ENCODE peak calls at places on chromosomes 12 and 14, in four cellular contexts. A, S, H and K are unnamed samples. For H3K9me3, the result is how much of the 10 kb centered on the place peaks cover.

GRCh38 chr14:105738638-105739037 is 212.3 kb downstream of the TMEM121 start:
- DNase-seq in A (no peak), H (no peak), S (no peak), K (no peak)

GRCh38 chr14:87995500-87996275 is 2.7 kb upstream of the GALC start:
- DNase-seq in H (no peak), S (no peak), A (no peak), K (no peak)

GRCh38 chr14:23379331-23380196 is 2.7 kb downstream of the CMTM5 start:
- DNase-seq in H (peak), S (no peak), A (peak), K (peak)

GRCh38 chr12:75884465-75884985 is 147.1 kb downstream of the PHLDA1 start:
- DNase-seq in H (no peak), A (no peak), S (no peak), K (no peak)

GRCh38 chr12:100395811-100396210 is 38.9 kb downstream of the SLC17A8 start:
- DNase-seq in H (no peak), S (no peak), A (no peak), K (no peak)

GRCh38 chr12:111393700-111394275 is 11.9 kb upstream of the SH2B3 start:
- DNase-seq in H (no peak), S (peak), A (no peak), K (no peak)

GRCh38 chr12:33628087-33628486 is 188.5 kb upstream of the SYT10 start:
- DNase-seq in A (no peak), S (no peak), H (no peak), K (no peak)

GRCh38 chr14:94686511-94687160 is 74.4 kb downstream of the SERPINA3 start:
- DNase-seq in H (no peak), A (no peak), S (peak), K (no peak)

GRCh38 chr12:79655036-79655435 is 35.7 kb downstream of the PAWR start:
- DNase-seq in S (no peak), A (no peak), H (no peak), K (no peak)
- H3K9me3 ChIP-seq in S (under half), A (under half), H (under half), K (under half)

GRCh38 chr14:72450473-72451044 is 443.3 kb downstream of the DPF3 start:
- DNase-seq in A (no peak), S (no peak), H (no peak), K (no peak)
- H3K27ac ChIP-seq in A (no peak), S (no peak), H (no peak), K (no peak)

DNA sequence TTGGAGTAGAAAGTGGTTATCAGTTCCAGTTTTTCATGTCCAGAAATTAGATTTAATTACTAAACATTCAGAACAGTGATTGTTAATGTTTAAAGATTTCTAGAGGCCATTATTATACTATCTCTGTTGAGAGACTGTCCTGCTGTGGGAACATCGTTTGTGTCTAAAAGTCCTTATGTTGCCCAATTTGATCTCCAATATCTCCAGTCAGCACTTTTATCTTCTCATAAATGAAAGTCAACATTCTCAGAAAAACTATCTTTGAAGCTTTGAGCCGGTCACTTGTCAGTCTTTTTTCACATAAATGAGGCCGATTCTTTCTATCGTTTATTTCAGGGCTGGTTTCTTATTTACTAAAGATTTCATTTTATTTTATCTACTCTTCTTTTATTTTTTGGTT is 90.8 kb upstream of the NPAS3 start:
- DNase-seq in A (no peak), S (no peak), H (no peak), K (no peak)
- H3K9me3 ChIP-seq in A (under half), S (under half), H (under half), K (under half)

GRCh38 chr12:124442281-124442680 is 125.1 kb downstream of the NCOR2 start:
- DNase-seq in A (no peak), S (no peak), H (no peak), K (no peak)
- H3K27ac ChIP-seq in A (no peak), S (peak), H (no peak), K (no peak)

DNA sequence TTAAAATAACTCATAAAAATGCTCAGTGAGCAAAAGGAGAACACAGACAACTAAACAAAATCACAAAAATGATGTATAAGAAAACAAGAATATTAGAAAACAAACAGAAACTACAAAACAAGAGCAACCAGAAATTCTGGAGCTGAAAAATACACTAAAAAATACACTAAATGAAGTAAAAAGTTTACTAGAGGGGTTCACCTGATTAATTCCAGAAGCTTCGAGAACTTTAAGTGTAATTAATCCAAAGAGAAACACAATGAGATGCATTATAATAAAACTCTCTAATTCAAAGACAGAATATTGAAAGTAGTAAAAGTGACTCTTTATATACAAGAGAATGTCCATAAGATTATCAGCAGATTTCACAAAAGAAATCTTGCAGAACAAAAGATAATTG is 558.4 kb downstream of the CCER1 start:
- DNase-seq in A (no peak), H (no peak), S (no peak), K (no peak)
- H3K9me3 ChIP-seq in A (under half), H (under half), S (under half), K (under half)

DNA sequence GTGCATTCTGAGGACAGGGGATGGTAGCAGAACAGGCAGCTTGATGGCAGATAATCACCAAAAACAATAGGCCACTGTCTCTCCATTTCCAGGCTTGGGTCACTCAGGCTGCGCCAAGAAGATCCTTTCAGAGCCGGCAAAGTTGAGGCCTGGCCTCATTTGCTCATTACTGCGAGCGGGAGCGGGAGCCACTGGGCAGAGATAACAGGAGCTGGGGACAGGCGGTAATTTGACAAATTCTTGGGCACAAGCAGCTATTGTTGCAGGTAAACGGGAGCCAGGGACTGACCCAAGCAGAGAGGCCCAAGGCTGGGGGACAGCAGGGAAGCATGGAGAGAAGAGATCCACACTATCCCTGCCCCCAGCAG is 2.1 kb downstream of the MSI1 start:
- DNase-seq in A (no peak), S (no peak), H (no peak), K (no peak)
- H3K27ac ChIP-seq in A (no peak), S (no peak), H (peak), K (no peak)

GRCh38 chr14:38207342-38207741 is 362 bp upstream of the SSTR1 start:
- DNase-seq in H (no peak), S (no peak), A (no peak), K (no peak)

GRCh38 chr14:38205414-38205813 is 2.3 kb upstream of the SSTR1 start:
- DNase-seq in S (no peak), H (no peak), A (no peak), K (no peak)

GRCh38 chr14:38207830-38208815 is at the start of gene SSTR1:
- DNase-seq in A (no peak), H (peak), S (no peak), K (no peak)

GRCh38 chr14:38205949-38206665 is 1.6 kb upstream of the SSTR1 start:
- DNase-seq in A (no peak), S (no peak), H (no peak), K (no peak)

DNA sequence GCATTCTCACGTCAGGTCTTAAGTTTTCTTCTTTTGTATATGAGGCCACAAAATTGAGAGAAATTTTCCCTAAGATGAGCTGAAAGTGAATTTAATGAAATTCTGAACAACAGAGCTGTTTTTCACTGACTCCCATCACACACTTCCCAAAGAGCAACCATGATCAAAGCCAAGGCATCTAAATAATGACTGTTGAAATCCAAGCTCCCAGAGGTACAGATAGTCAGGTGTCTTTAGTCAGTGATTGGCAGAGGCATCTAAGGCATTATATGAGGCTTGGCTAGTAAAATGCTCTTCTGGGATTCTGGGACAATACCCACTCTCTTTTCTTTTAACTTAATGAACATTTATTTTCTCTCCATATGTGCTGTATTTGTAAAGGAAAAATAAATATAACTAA is 1.0 kb upstream of the SSTR1 start:
- DNase-seq in H (no peak), S (no peak), A (no peak), K (no peak)
- H3K9me3 ChIP-seq in H (under half), S (under half), A (under half), K (under half)

GRCh38 chr12:2959508-2960431 is 573 bp downstream of the TEAD4 start:
- DNase-seq in H (peak), A (no peak), S (peak), K (no peak)

GRCh38 chr12:2960996-2961616 is 1.9 kb downstream of the TEAD4 start:
- DNase-seq in A (no peak), S (no peak), H (no peak), K (no peak)

GRCh38 chr12:2961705-2962104 is 2.5 kb downstream of the TEAD4 start:
- DNase-seq in S (no peak), A (no peak), H (no peak), K (no peak)

GRCh38 chr12:2959194-2959507 is at the start of gene TEAD4:
- DNase-seq in S (no peak), A (no peak), H (peak), K (no peak)

GRCh38 chr12:2960432-2960956 is 1.3 kb downstream of the TEAD4 start:
- DNase-seq in H (no peak), A (no peak), S (no peak), K (no peak)
- H3K27ac ChIP-seq in H (peak), A (no peak), S (peak), K (no peak)

GRCh38 chr14:98187302-98187701 is 1084.7 kb downstream of the BCL11B start:
- DNase-seq in A (no peak), H (no peak), S (no peak), K (no peak)
- H3K9me3 ChIP-seq in A (under half), H (under half), S (under half), K (under half)